ENCODE peak calls at places on chromosomes 6 and 20, in six cellular contexts. One of them, this sample, is unnamed.

GRCh38 chr6:32785781-32786533 is 22.6 kb upstream of the HLA-DQB2 start:
- DNase-seq in mesendoderm: peak; percentile 76
- DNase-seq in NCI-H1417: peak; percentile 66
- DNase-seq in midbrain: peak; percentile 60
- DNase-seq in AG08396: peak; percentile 61
- DNase-seq in GM23248: peak; percentile 63
- DNase-seq in this sample: peak; percentile 45

GRCh38 chr6:85865665-85866372 is 223.1 kb upstream of the SYNCRIP start:
- DNase-seq in mesendoderm: peak; percentile 18
- DNase-seq in NCI-H1417: peak; percentile 36
- DNase-seq in midbrain: no peak
- DNase-seq in AG08396: peak; percentile 10
- DNase-seq in GM23248: peak; percentile 83
- DNase-seq in this sample: peak; percentile 67

GRCh38 chr6:54988576-54988975 is 142.0 kb downstream of the FAM83B start:
- DNase-seq in mesendoderm: no peak
- DNase-seq in NCI-H1417: no peak
- DNase-seq in midbrain: no peak
- DNase-seq in AG08396: no peak
- DNase-seq in GM23248: no peak
- DNase-seq in this sample: no peak

GRCh38 chr20:31670371-31671228 is 32.9 kb downstream of the COX4I2 start:
- DNase-seq in mesendoderm: peak; percentile 38
- DNase-seq in NCI-H1417: peak; percentile 96
- DNase-seq in midbrain: peak; percentile 90
- DNase-seq in AG08396: peak; percentile 79
- DNase-seq in GM23248: no peak
- DNase-seq in this sample: no peak

GRCh38 chr6:111486475-111486874 is 3.5 kb upstream of the REV3L start:
- DNase-seq in mesendoderm: no peak
- DNase-seq in NCI-H1417: no peak
- DNase-seq in midbrain: no peak
- DNase-seq in AG08396: no peak
- DNase-seq in GM23248: no peak
- DNase-seq in this sample: no peak

GRCh38 chr6:138545621-138545980 is 46.3 kb upstream of the NHSL1 start:
- DNase-seq in mesendoderm: peak; percentile 98
- DNase-seq in NCI-H1417: peak; percentile 17
- DNase-seq in midbrain: no peak
- DNase-seq in AG08396: peak; percentile 45
- DNase-seq in GM23248: peak; percentile 58
- DNase-seq in this sample: no peak

GRCh38 chr6:113903666-113904330 is 46.7 kb downstream of the MARCKS start:
- DNase-seq in mesendoderm: peak; percentile 28
- DNase-seq in NCI-H1417: no peak
- DNase-seq in midbrain: no peak
- DNase-seq in AG08396: peak; percentile 12
- DNase-seq in GM23248: peak; percentile 12
- DNase-seq in this sample: no peak

GRCh38 chr20:36461600-36462439 is 79.5 kb upstream of the MYL9 start:
- DNase-seq in mesendoderm: peak; percentile 67
- DNase-seq in NCI-H1417: peak; percentile 71
- DNase-seq in midbrain: peak; percentile 46
- DNase-seq in AG08396: peak; percentile 62
- DNase-seq in GM23248: peak; percentile 80
- DNase-seq in this sample: peak; percentile 32

GRCh38 chr20:37839432-37839827 is 63.5 kb upstream of the VSTM2L start:
- DNase-seq in mesendoderm: no peak
- DNase-seq in NCI-H1417: peak; percentile 66
- DNase-seq in midbrain: no peak
- DNase-seq in AG08396: no peak
- DNase-seq in GM23248: no peak
- DNase-seq in this sample: no peak

GRCh38 chr6:8238772-8239683 is 136.7 kb upstream of the EEF1E1 start:
- DNase-seq in mesendoderm: peak; percentile 64
- DNase-seq in NCI-H1417: peak; percentile 74
- DNase-seq in midbrain: no peak
- DNase-seq in AG08396: no peak
- DNase-seq in GM23248: no peak
- DNase-seq in this sample: no peak

GRCh38 chr6:123747515-123747914 is 56.1 kb upstream of the NKAIN2 start:
- DNase-seq in mesendoderm: no peak
- DNase-seq in NCI-H1417: peak; percentile 15
- DNase-seq in midbrain: no peak
- DNase-seq in AG08396: no peak
- DNase-seq in GM23248: no peak
- DNase-seq in this sample: no peak

GRCh38 chr6:12110523-12111154 is 98.5 kb downstream of the HIVEP1 start:
- DNase-seq in mesendoderm: no peak
- DNase-seq in NCI-H1417: no peak
- DNase-seq in midbrain: no peak
- DNase-seq in AG08396: no peak
- DNase-seq in GM23248: no peak
- DNase-seq in this sample: no peak

GRCh38 chr6:45265246-45265645 is 62.9 kb upstream of the RUNX2 start:
- DNase-seq in mesendoderm: no peak
- DNase-seq in NCI-H1417: no peak
- DNase-seq in midbrain: no peak
- DNase-seq in AG08396: no peak
- DNase-seq in GM23248: peak; percentile 3
- DNase-seq in this sample: no peak

GRCh38 chr20:43751167-43752050 is 24.6 kb upstream of the GTSF1L start:
- DNase-seq in mesendoderm: no peak
- DNase-seq in NCI-H1417: no peak
- DNase-seq in midbrain: no peak
- DNase-seq in AG08396: peak; percentile 75
- DNase-seq in GM23248: peak; percentile 90
- DNase-seq in this sample: peak; percentile 16

GRCh38 chr6:148348778-148349177 is 6.1 kb downstream of the SASH1 start:
- DNase-seq in mesendoderm: peak; percentile 46
- DNase-seq in NCI-H1417: no peak
- DNase-seq in midbrain: no peak
- DNase-seq in AG08396: no peak
- DNase-seq in GM23248: no peak
- DNase-seq in this sample: no peak

GRCh38 chr6:36984581-36985383 is 1.2 kb downstream of the MTCH1 start:
- DNase-seq in mesendoderm: peak; percentile 92
- DNase-seq in NCI-H1417: peak; percentile 53
- DNase-seq in midbrain: peak; percentile 26
- DNase-seq in AG08396: peak; percentile 75
- DNase-seq in GM23248: peak; percentile 84
- DNase-seq in this sample: no peak

GRCh38 chr20:8375898-8376297 is 243.8 kb downstream of the PLCB1 start:
- DNase-seq in mesendoderm: no peak
- DNase-seq in NCI-H1417: no peak
- DNase-seq in midbrain: no peak
- DNase-seq in AG08396: no peak
- DNase-seq in GM23248: no peak
- DNase-seq in this sample: no peak

GRCh38 chr6:30490031-30490876 is 945 bp downstream of the HLA-E start:
- DNase-seq in mesendoderm: peak; percentile 74
- DNase-seq in NCI-H1417: peak; percentile 9
- DNase-seq in midbrain: no peak
- DNase-seq in AG08396: peak; percentile 87
- DNase-seq in GM23248: peak; percentile 86
- DNase-seq in this sample: peak; percentile 23

GRCh38 chr6:75283907-75284284 is 696 bp downstream of the TMEM30A start:
- DNase-seq in mesendoderm: peak; percentile 16
- DNase-seq in NCI-H1417: peak; percentile 58
- DNase-seq in midbrain: no peak
- DNase-seq in AG08396: no peak
- DNase-seq in GM23248: no peak
- DNase-seq in this sample: peak; percentile 52

GRCh38 chr6:16964553-16965499 is 137.0 kb upstream of the STMND1 start:
- DNase-seq in mesendoderm: peak; percentile 96
- DNase-seq in NCI-H1417: peak; percentile 92
- DNase-seq in midbrain: peak; percentile 65
- DNase-seq in AG08396: peak; percentile 55
- DNase-seq in GM23248: peak; percentile 83
- DNase-seq in this sample: peak; percentile 35

GRCh38 chr6:107103082-107103481 is 12.2 kb downstream of the BEND3 start:
- DNase-seq in mesendoderm: peak; percentile 51
- DNase-seq in NCI-H1417: no peak
- DNase-seq in midbrain: no peak
- DNase-seq in AG08396: no peak
- DNase-seq in GM23248: no peak
- DNase-seq in this sample: no peak

GRCh38 chr20:53918949-53919361 is 151.4 kb downstream of the BCAS1 start:
- DNase-seq in mesendoderm: peak; percentile 98
- DNase-seq in NCI-H1417: no peak
- DNase-seq in midbrain: no peak
- DNase-seq in AG08396: no peak
- DNase-seq in GM23248: no peak
- DNase-seq in this sample: no peak

GRCh38 chr6:88383183-88383582 is 217.0 kb upstream of the CNR1 start:
- DNase-seq in mesendoderm: no peak
- DNase-seq in NCI-H1417: no peak
- DNase-seq in midbrain: no peak
- DNase-seq in AG08396: no peak
- DNase-seq in GM23248: no peak
- DNase-seq in this sample: no peak

GRCh38 chr6:84763397-84764331 is 734 bp downstream of the TBX18 start:
- DNase-seq in mesendoderm: peak; percentile 72
- DNase-seq in NCI-H1417: peak; percentile 84
- DNase-seq in midbrain: no peak
- DNase-seq in AG08396: no peak
- DNase-seq in GM23248: peak; percentile 92
- DNase-seq in this sample: no peak

GRCh38 chr6:168157272-168158007 is 78.4 kb upstream of the FRMD1 start:
- DNase-seq in mesendoderm: peak; percentile 31
- DNase-seq in NCI-H1417: peak; percentile 76
- DNase-seq in midbrain: no peak
- DNase-seq in AG08396: peak; percentile 78
- DNase-seq in GM23248: peak; percentile 94
- DNase-seq in this sample: peak; percentile 88

GRCh38 chr6:33857301-33858052 is 53.7 kb upstream of the MLN start:
- DNase-seq in mesendoderm: no peak
- DNase-seq in NCI-H1417: peak; percentile 5
- DNase-seq in midbrain: no peak
- DNase-seq in AG08396: no peak
- DNase-seq in GM23248: peak; percentile 16
- DNase-seq in this sample: no peak

GRCh38 chr6:102137859-102138258 is 744.4 kb downstream of the GRIK2 start:
- DNase-seq in mesendoderm: no peak
- DNase-seq in NCI-H1417: no peak
- DNase-seq in midbrain: no peak
- DNase-seq in AG08396: no peak
- DNase-seq in GM23248: no peak
- DNase-seq in this sample: no peak

GRCh38 chr20:47973519-47974233 is 188.4 kb upstream of the SULF2 start:
- DNase-seq in mesendoderm: peak; percentile 64
- DNase-seq in NCI-H1417: no peak
- DNase-seq in midbrain: no peak
- DNase-seq in AG08396: no peak
- DNase-seq in GM23248: no peak
- DNase-seq in this sample: no peak

GRCh38 chr6:104606361-104606760 is 253.4 kb downstream of the HACE1 start:
- DNase-seq in mesendoderm: peak; percentile 95
- DNase-seq in NCI-H1417: peak; percentile 91
- DNase-seq in midbrain: no peak
- DNase-seq in AG08396: no peak
- DNase-seq in GM23248: no peak
- DNase-seq in this sample: no peak

GRCh38 chr6:168020242-168020641 is 22.8 kb downstream of the KIF25 start:
- DNase-seq in mesendoderm: no peak
- DNase-seq in NCI-H1417: no peak
- DNase-seq in midbrain: no peak
- DNase-seq in AG08396: no peak
- DNase-seq in GM23248: no peak
- DNase-seq in this sample: no peak

GRCh38 chr6:43119456-43119855 is 43.3 kb downstream of the PTK7 start:
- DNase-seq in mesendoderm: no peak
- DNase-seq in NCI-H1417: no peak
- DNase-seq in midbrain: no peak
- DNase-seq in AG08396: no peak
- DNase-seq in GM23248: no peak
- DNase-seq in this sample: no peak

GRCh38 chr6:151440930-151441329 is 11.0 kb downstream of the RMND1 start:
- DNase-seq in mesendoderm: no peak
- DNase-seq in NCI-H1417: no peak
- DNase-seq in midbrain: peak; percentile 17
- DNase-seq in AG08396: no peak
- DNase-seq in GM23248: peak; percentile 63
- DNase-seq in this sample: peak; percentile 34

GRCh38 chr20:19114410-19114809 is 98.0 kb upstream of the SLC24A3 start:
- DNase-seq in mesendoderm: no peak
- DNase-seq in NCI-H1417: peak; percentile 22
- DNase-seq in midbrain: no peak
- DNase-seq in AG08396: no peak
- DNase-seq in GM23248: no peak
- DNase-seq in this sample: no peak

GRCh38 chr20:7113577-7114466 is 346.3 kb downstream of the BMP2 start:
- DNase-seq in mesendoderm: peak; percentile 83
- DNase-seq in NCI-H1417: peak; percentile 86
- DNase-seq in midbrain: peak; percentile 26
- DNase-seq in AG08396: no peak
- DNase-seq in GM23248: peak; percentile 40
- DNase-seq in this sample: peak; percentile 42

This sample was measured in kidney glomerular epithelial cell.